ENCODE peak calls at places on chromosome 13, in nine cellular contexts. F is mesendoderm; E is effector memory CD4-positive, alpha-beta T cell; L is MG63; V is heart right ventricle; S is heart left ventricle; Y is thoracic aorta; N is astrocyte; W is BE2C. C is an unnamed sample.

GRCh38 chr13:90717451-90717936 is 630.0 kb upstream of the MIR17HG start:
- DNase-seq in F (peak; percentile 51), E (no peak), L (peak; percentile 11), V (no peak), S (no peak), Y (no peak), N (peak; percentile 97), W (no peak), C (peak; percentile 82)

GRCh38 chr13:25874907-25875306 is 176.9 kb downstream of the SHISA2 start:
- DNase-seq in F (peak; percentile 7), E (peak; percentile 45), L (no peak), V (no peak), S (no peak), Y (no peak), N (no peak), W (no peak), C (no peak)

GRCh38 chr13:103898481-103898880 is 832.3 kb upstream of the SLC10A2 start:
- DNase-seq in F (peak; percentile 38), E (no peak), L (no peak), V (no peak), S (no peak), Y (no peak), N (no peak), W (peak; percentile 56), C (no peak)

GRCh38 chr13:45773236-45773635 is 71.1 kb downstream of the CBY2 start:
- DNase-seq in F (no peak), E (no peak), L (no peak), V (no peak), S (no peak), Y (no peak), N (peak; percentile 62), W (no peak), C (no peak)

GRCh38 chr13:27632648-27633047 is 11.0 kb downstream of the POLR1D start:
- DNase-seq in F (no peak), E (no peak), L (no peak), V (no peak), S (no peak), Y (no peak), N (no peak), W (no peak), C (no peak)

GRCh38 chr13:111354789-111355188 is 34.3 kb downstream of the TEX29 start:
- DNase-seq in F (no peak), E (no peak), L (no peak), V (no peak), S (no peak), Y (no peak), N (no peak), W (no peak), C (no peak)

GRCh38 chr13:43441916-43442315 is 344.9 kb downstream of the ENOX1 start:
- DNase-seq in F (no peak), E (no peak), L (no peak), V (no peak), S (no peak), Y (no peak), N (no peak), W (peak; percentile 38), C (no peak)

GRCh38 chr13:102504002-102504401 is 92.8 kb upstream of the TPP2 start:
- DNase-seq in F (no peak), E (no peak), L (no peak), V (no peak), S (no peak), Y (no peak), N (no peak), W (no peak), C (no peak)

GRCh38 chr13:24180743-24181384 is 20.3 kb downstream of the SPATA13 start:
- DNase-seq in F (no peak), E (no peak), L (no peak), V (no peak), S (no peak), Y (no peak), N (peak; percentile 63), W (no peak), C (no peak)

GRCh38 chr13:99311748-99312492 is 4.7 kb upstream of the GPR183 start:
- DNase-seq in F (no peak), E (no peak), L (no peak), V (no peak), S (no peak), Y (no peak), N (no peak), W (no peak), C (no peak)

GRCh38 chr13:72505376-72505775 is 222.1 kb downstream of the MZT1 start:
- DNase-seq in F (no peak), E (no peak), L (no peak), V (no peak), S (no peak), Y (no peak), N (peak; percentile 8), W (no peak), C (no peak)

GRCh38 chr13:81577601-81578000 is 1236.7 kb upstream of the SPRY2 start:
- DNase-seq in F (no peak), E (no peak), L (no peak), V (no peak), S (no peak), Y (no peak), N (peak; percentile 20), W (no peak), C (no peak)

GRCh38 chr13:20360041-20360491 is 127.9 kb upstream of the GJB6 start:
- DNase-seq in F (no peak), E (no peak), L (peak; percentile 68), V (no peak), S (no peak), Y (no peak), N (peak; percentile 82), W (no peak), C (no peak)

GRCh38 chr13:98842858-98843481 is 90.5 kb upstream of the SLC15A1 start:
- DNase-seq in F (peak; percentile 84), E (peak; percentile 13), L (peak; percentile 60), V (peak; percentile 72), S (peak; percentile 82), Y (no peak), N (peak; percentile 48), W (peak; percentile 87), C (peak; percentile 35)

GRCh38 chr13:25469179-25469545 is 97.4 kb downstream of the ATP8A2 start:
- DNase-seq in F (peak; percentile 13), E (no peak), L (no peak), V (no peak), S (no peak), Y (no peak), N (no peak), W (no peak), C (no peak)

GRCh38 chr13:65964672-65965071 is 1265.5 kb downstream of the PCDH9 start:
- DNase-seq in F (no peak), E (no peak), L (no peak), V (no peak), S (no peak), Y (no peak), N (no peak), W (no peak), C (no peak)

DNA sequence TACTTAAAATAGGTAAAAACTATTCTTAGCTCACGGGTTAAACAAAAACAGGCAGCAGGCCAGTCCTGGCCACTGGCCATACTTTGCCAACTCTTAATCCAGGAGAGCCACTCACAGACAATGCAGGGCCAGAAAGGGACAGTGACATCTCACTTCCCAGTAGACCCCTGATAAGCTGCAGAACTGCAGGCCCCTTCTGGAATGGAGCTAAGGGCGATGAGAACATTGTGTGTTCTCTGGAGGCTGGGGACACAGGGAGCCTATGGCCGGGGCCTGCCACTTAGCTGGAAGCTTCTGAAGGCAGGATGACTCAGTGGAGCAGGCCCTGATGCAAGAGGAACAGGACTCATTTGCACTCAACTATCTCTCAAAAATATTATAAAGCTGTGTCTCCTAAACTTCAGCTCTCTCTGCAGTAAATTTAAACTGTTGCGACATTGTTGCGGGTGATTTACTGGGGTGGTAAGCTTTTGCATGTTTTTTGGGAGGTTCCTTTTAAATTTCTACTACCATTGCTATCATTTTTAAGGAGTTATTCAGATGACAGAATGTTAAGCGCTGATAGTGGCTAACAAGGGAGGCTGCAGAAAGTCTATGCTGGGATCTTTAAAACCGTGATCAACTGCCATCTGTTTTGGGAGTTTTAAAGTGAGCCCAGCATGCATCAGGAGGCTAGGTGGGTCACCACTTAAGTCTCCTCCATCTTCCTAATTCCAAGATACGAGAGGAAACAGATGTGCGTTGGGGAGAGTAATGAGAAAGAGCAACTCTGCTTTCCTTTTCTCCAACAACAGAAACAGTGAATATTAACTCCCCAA is 33.2 kb upstream of the KATNAL1 start:
- DNase-seq in F (peak; percentile 57), E (no peak), L (peak; percentile 73), V (peak; percentile 51), S (peak; percentile 70), Y (peak; percentile 38), N (peak; percentile 79), W (peak; percentile 61), C (no peak)
- H3K4me3 ChIP-seq in F (no peak overlapping the region), E (no peak overlapping the region), L (no peak overlapping the region), V (no peak overlapping the region), S (no peak overlapping the region), Y (peak overlapping the region; percentile 10), N (no peak overlapping the region), W (no peak overlapping the region), C (no peak overlapping the region)

GRCh38 chr13:79373916-79374315 is 32.1 kb downstream of the RBM26 start:
- DNase-seq in F (no peak), E (no peak), L (no peak), V (no peak), S (no peak), Y (no peak), N (no peak), W (no peak), C (no peak)
- H3K36me3 ChIP-seq in F (peaks cover 2% of the 10 kb centered on the region), E (peaks cover 56% of the 10 kb centered on the region), L (peaks cover 68% of the 10 kb centered on the region), V (peaks cover 84% of the 10 kb centered on the region), S (peaks cover 80% of the 10 kb centered on the region), Y (peaks cover 36% of the 10 kb centered on the region), N (peaks cover 35% of the 10 kb centered on the region), W (peaks cover 78% of the 10 kb centered on the region), C (no peaks in the 10 kb centered on the region)

DNA sequence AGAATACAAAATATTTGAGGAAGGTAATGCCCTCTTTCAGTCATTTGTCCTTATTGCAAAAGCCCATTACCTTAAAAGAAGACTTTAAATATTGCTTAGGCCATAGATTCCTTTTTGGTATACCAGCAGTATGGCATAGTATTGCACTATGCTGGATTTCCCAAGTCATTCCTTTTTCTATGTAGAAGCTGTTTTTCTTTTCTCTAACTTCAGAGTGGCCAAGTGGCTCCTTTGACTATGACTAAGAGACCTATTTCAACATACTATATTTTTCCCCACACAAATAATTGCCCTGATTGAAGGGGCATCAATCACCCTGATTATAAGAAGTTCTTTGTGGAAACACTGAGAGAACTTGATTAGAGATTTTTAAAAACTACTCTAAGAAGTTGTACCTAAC is 68.6 kb downstream of the UFM1 start:
- DNase-seq in F (no peak), E (no peak), L (no peak), V (no peak), S (no peak), Y (no peak), N (no peak), W (no peak), C (no peak)
- H3K4me3 ChIP-seq in F (no peak overlapping the region), E (no peak overlapping the region), L (no peak overlapping the region), V (no peak overlapping the region), S (no peak overlapping the region), Y (no peak overlapping the region), N (no peak overlapping the region), W (no peak overlapping the region), C (no peak overlapping the region)

DNA sequence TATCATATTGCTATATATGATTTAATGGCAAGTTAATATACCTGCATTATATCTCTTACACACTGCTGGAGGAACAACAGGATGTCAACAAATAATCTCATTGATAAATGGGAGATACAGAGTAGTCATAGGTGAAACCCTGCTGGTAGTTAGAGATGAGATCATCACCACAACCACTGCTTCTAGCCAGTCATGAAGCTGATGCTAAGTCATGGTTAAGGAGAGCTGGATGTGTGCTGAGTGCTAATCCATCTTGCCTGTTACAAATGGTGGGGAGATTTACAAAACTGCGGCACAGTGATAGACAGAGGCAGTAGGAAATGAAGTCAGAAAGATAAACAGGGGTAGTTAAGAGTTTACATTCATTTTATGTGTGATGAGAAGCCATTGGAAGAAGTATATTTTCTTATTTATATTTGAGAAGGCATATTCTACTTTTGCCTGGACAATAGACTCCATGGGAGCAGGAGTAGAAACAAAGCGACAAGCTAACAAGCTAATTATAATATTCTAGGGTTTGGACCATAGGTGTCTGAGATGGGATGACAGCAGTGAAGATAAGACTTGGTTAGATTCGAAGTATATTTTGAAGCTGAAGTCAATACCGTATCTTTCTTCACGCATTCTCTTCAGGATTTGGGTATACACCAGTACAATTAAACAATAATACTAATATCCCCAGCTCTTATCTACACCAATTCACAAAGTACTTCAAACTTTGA is 78.0 kb upstream of the TRPC4 start:
- DNase-seq in F (peak; percentile 27), E (no peak), L (no peak), V (no peak), S (no peak), Y (no peak), N (no peak), W (no peak), C (no peak)
- H3K36me3 ChIP-seq in F (no peaks in the 10 kb centered on the region), E (no peaks in the 10 kb centered on the region), L (no peaks in the 10 kb centered on the region), V (no peaks in the 10 kb centered on the region), S (no peaks in the 10 kb centered on the region), Y (no peaks in the 10 kb centered on the region), N (no peaks in the 10 kb centered on the region), W (no peaks in the 10 kb centered on the region), C (no peaks in the 10 kb centered on the region)